ENCODE peak calls at places on chromosome 1, in nine cellular contexts. One of them, this sample, is unnamed.

GRCh38 chr1:224874775-224875174 is 54.7 kb upstream of the DNAH14 start:
- DNase-seq in choroid plexus epithelial cell: no peak
- DNase-seq in BJ: no peak
- DNase-seq in AG20443: no peak
- DNase-seq in GM06990: no peak
- DNase-seq in left lung: no peak
- DNase-seq in NCI-H1930: no peak
- DNase-seq in neural progenitor cell: peak
- DNase-seq in astrocyte of the spinal cord: no peak
- DNase-seq in this sample: no peak

GRCh38 chr1:7669559-7670208 is 101.4 kb upstream of the VAMP3 start:
- DNase-seq in astrocyte of the spinal cord: peak
- DNase-seq in BJ: no peak
- DNase-seq in AG20443: peak
- DNase-seq in neural progenitor cell: peak
- DNase-seq in left lung: peak
- DNase-seq in NCI-H1930: peak
- DNase-seq in choroid plexus epithelial cell: peak
- DNase-seq in GM06990: no peak
- DNase-seq in this sample: peak

GRCh38 chr1:12380316-12381249 is 150.8 kb downstream of the VPS13D start:
- DNase-seq in GM06990: no peak
- DNase-seq in AG20443: no peak
- DNase-seq in BJ: no peak
- DNase-seq in choroid plexus epithelial cell: no peak
- DNase-seq in neural progenitor cell: no peak
- DNase-seq in NCI-H1930: no peak
- DNase-seq in astrocyte of the spinal cord: no peak
- DNase-seq in left lung: no peak
- DNase-seq in this sample: no peak

GRCh38 chr1:17108360-17108759 is 10.9 kb downstream of the PADI2 start:
- DNase-seq in GM06990: no peak
- DNase-seq in left lung: no peak
- DNase-seq in BJ: no peak
- DNase-seq in NCI-H1930: no peak
- DNase-seq in choroid plexus epithelial cell: no peak
- DNase-seq in neural progenitor cell: no peak
- DNase-seq in AG20443: no peak
- DNase-seq in astrocyte of the spinal cord: no peak
- DNase-seq in this sample: no peak

GRCh38 chr1:17028662-17029188 is 17.0 kb upstream of the ATP13A2 start:
- DNase-seq in AG20443: peak
- DNase-seq in astrocyte of the spinal cord: no peak
- DNase-seq in neural progenitor cell: no peak
- DNase-seq in choroid plexus epithelial cell: no peak
- DNase-seq in GM06990: no peak
- DNase-seq in left lung: no peak
- DNase-seq in BJ: no peak
- DNase-seq in NCI-H1930: no peak
- DNase-seq in this sample: no peak

GRCh38 chr1:168179411-168180147 is 817 bp downstream of the TIPRL start:
- DNase-seq in neural progenitor cell: peak
- DNase-seq in GM06990: no peak
- DNase-seq in BJ: no peak
- DNase-seq in NCI-H1930: no peak
- DNase-seq in astrocyte of the spinal cord: no peak
- DNase-seq in AG20443: peak
- DNase-seq in choroid plexus epithelial cell: peak
- DNase-seq in left lung: no peak
- DNase-seq in this sample: no peak

GRCh38 chr1:198669023-198669698 is 30.3 kb downstream of the PTPRC start:
- DNase-seq in left lung: no peak
- DNase-seq in AG20443: peak
- DNase-seq in astrocyte of the spinal cord: peak
- DNase-seq in GM06990: peak
- DNase-seq in choroid plexus epithelial cell: peak
- DNase-seq in NCI-H1930: no peak
- DNase-seq in neural progenitor cell: no peak
- DNase-seq in BJ: peak
- DNase-seq in this sample: no peak

GRCh38 chr1:41358152-41358937 is 2.9 kb upstream of the FOXO6 start:
- DNase-seq in astrocyte of the spinal cord: no peak
- DNase-seq in AG20443: no peak
- DNase-seq in left lung: no peak
- DNase-seq in choroid plexus epithelial cell: no peak
- DNase-seq in neural progenitor cell: peak
- DNase-seq in BJ: no peak
- DNase-seq in GM06990: no peak
- DNase-seq in NCI-H1930: no peak
- DNase-seq in this sample: no peak

GRCh38 chr1:111538343-111539035 is 35.1 kb upstream of the ADORA3 start:
- DNase-seq in NCI-H1930: no peak
- DNase-seq in AG20443: peak
- DNase-seq in GM06990: no peak
- DNase-seq in BJ: no peak
- DNase-seq in choroid plexus epithelial cell: peak
- DNase-seq in left lung: no peak
- DNase-seq in astrocyte of the spinal cord: peak
- DNase-seq in neural progenitor cell: no peak
- DNase-seq in this sample: no peak